ENCODE peak calls at places on chromosomes 3 and 15, in six cellular contexts. T is AG08396; X is A549; U is stimulated activated CD8-positive, alpha-beta memory T cell treated with anti-CD3 and anti-CD28 coated beads, Interleukin-15, amount 100 ng/mL, for 24 hours; A is GM04504; W is tibial nerve. R is an unnamed sample.

GRCh38 chr3:94024385-94024784 is 4.0 kb downstream of the STX19 start:
- DNase-seq in T (no peak), X (no peak), U (no peak), A (no peak), W (no peak), R (no peak)

GRCh38 chr3:55969634-55970033 is 482.5 kb upstream of the WNT5A start:
- DNase-seq in T (no peak), X (no peak), U (no peak), A (no peak), W (no peak), R (no peak)

GRCh38 chr15:93720607-93721006 is 510.8 kb upstream of the MCTP2 start:
- DNase-seq in T (no peak), X (no peak), U (no peak), A (no peak), W (no peak), R (no peak)

GRCh38 chr3:141147657-141148056 is 84.0 kb upstream of the PXYLP1 start:
- DNase-seq in T (no peak), X (no peak), U (no peak), A (no peak), W (no peak), R (peak)

GRCh38 chr3:113166719-113167492 is 44.5 kb upstream of the BOC start:
- DNase-seq in T (peak), X (no peak), U (no peak), A (peak), W (peak), R (peak)

GRCh38 chr3:142886938-142887337 is 1.9 kb downstream of the PCOLCE2 start:
- DNase-seq in T (peak), X (no peak), U (no peak), A (peak), W (no peak), R (no peak)

GRCh38 chr3:67605377-67605776 is 49.0 kb downstream of the SUCLG2 start:
- DNase-seq in T (peak), X (peak), U (no peak), A (peak), W (no peak), R (no peak)

GRCh38 chr15:101357333-101357732 is 62.3 kb upstream of the SNRPA1 start:
- DNase-seq in T (no peak), X (no peak), U (no peak), A (no peak), W (no peak), R (no peak)

GRCh38 chr3:127697531-127698240 is 24.9 kb downstream of the ABTB1 start:
- DNase-seq in T (peak), X (peak), U (no peak), A (peak), W (peak), R (no peak)

GRCh38 chr3:71616571-71617021 is 33.1 kb upstream of the FOXP1 start:
- DNase-seq in T (no peak), X (no peak), U (no peak), A (no peak), W (no peak), R (no peak)

GRCh38 chr15:52351206-52351907 is 55.8 kb upstream of the MYO5C start:
- DNase-seq in T (no peak), X (no peak), U (no peak), A (no peak), W (no peak), R (no peak)

GRCh38 chr3:3170998-3171397 is 8.5 kb downstream of the CRBN start:
- DNase-seq in T (no peak), X (peak), U (no peak), A (peak), W (no peak), R (no peak)

GRCh38 chr3:4520013-4520881 is 27.1 kb downstream of the ITPR1 start:
- DNase-seq in T (no peak), X (no peak), U (no peak), A (no peak), W (no peak), R (no peak)

GRCh38 chr3:194266658-194267005 is 84.5 kb downstream of the CPN2 start:
- DNase-seq in T (no peak), X (no peak), U (no peak), A (no peak), W (no peak), R (no peak)

GRCh38 chr15:50248994-50249586 is 16.4 kb downstream of the HDC start:
- DNase-seq in T (no peak), X (no peak), U (no peak), A (no peak), W (no peak), R (no peak)

R was measured in breast epithelium.